ENCODE peak calls at places on chromosomes 4 and X, in six cellular contexts. X, Z, O, N, U and I are unnamed samples.

GRCh38 chrX:150361777-150362351 is 1.3 kb upstream of the MAMLD1 start:
- DNase-seq in X (no peak), U (no peak), Z (no peak), N (no peak), O (no peak), I (no peak)

GRCh38 chr4:52750819-52751348 is 341 bp downstream of the ERVMER34-1 start:
- DNase-seq in O (no peak), N (no peak), U (peak; percentile 16), Z (peak; percentile 1), X (no peak), I (no peak)

GRCh38 chr4:176660561-176660960 is 132.2 kb downstream of the VEGFC start:
- DNase-seq in N (no peak), O (no peak), X (no peak), U (no peak), Z (no peak), I (no peak)

GRCh38 chrX:109709129-109709631 is 23.9 kb downstream of the ACSL4 start:
- DNase-seq in U (peak; percentile 19), N (peak; percentile 82), Z (no peak), X (no peak), O (peak; percentile 60), I (no peak)

GRCh38 chrX:1453951-1454785 is 1.5 kb upstream of the ASMTL start:
- DNase-seq in U (peak; percentile 36), O (no peak), X (peak; percentile 68), Z (peak; percentile 70), N (peak; percentile 70), I (peak; percentile 69)

GRCh38 chrX:149495573-149496071 is 9.5 kb downstream of the IDS start:
- DNase-seq in X (no peak), U (peak; percentile 59), Z (no peak), O (no peak), N (peak; percentile 44), I (no peak)

GRCh38 chr4:113826431-113826830 is 64.9 kb upstream of the CAMK2D start:
- DNase-seq in N (no peak), Z (no peak), O (no peak), X (no peak), U (no peak), I (no peak)

GRCh38 chr4:19879330-19879729 is 372.4 kb upstream of the SLIT2 start:
- DNase-seq in X (no peak), N (no peak), U (no peak), O (no peak), Z (no peak), I (peak; percentile 11)

GRCh38 chr4:138104462-138104775 is 137.7 kb downstream of the SLC7A11 start:
- DNase-seq in N (no peak), Z (no peak), U (no peak), O (no peak), X (no peak), I (no peak)

GRCh38 chr4:134243742-134244713 is 42.4 kb upstream of the PABPC4L start:
- DNase-seq in U (no peak), N (no peak), O (no peak), Z (no peak), X (no peak), I (no peak)

GRCh38 chr4:7806080-7806630 is 133.5 kb downstream of the AFAP1 start:
- DNase-seq in X (no peak), N (peak; percentile 61), Z (no peak), U (no peak), O (no peak), I (no peak)

GRCh38 chrX:106484233-106484632 is 127.5 kb upstream of the RADX start:
- DNase-seq in U (no peak), X (no peak), Z (no peak), N (no peak), O (peak; percentile 64), I (no peak)

GRCh38 chr4:56272003-56272402 is 115.3 kb downstream of the AASDH start:
- DNase-seq in X (no peak), N (no peak), Z (no peak), U (no peak), O (no peak), I (no peak)

GRCh38 chr4:59060895-59061294 is 1950.7 kb upstream of the IGFBP7 start:
- DNase-seq in U (no peak), Z (no peak), X (no peak), N (no peak), O (no peak), I (no peak)

GRCh38 chrX:11967986-11968385 is 170.3 kb upstream of the FRMPD4 start:
- DNase-seq in U (no peak), X (no peak), O (no peak), N (no peak), Z (no peak), I (no peak)

GRCh38 chrX:133415276-133416105 is at the start of gene GPC4:
- DNase-seq in O (no peak), X (no peak), U (peak; percentile 57), Z (no peak), N (no peak), I (no peak)

GRCh38 chrX:39440734-39441305 is 639.6 kb downstream of the MID1IP1 start:
- DNase-seq in U (no peak), X (no peak), O (no peak), Z (no peak), N (no peak), I (no peak)

GRCh38 chr4:8362483-8362882 is 78.0 kb downstream of the ACOX3 start:
- DNase-seq in X (no peak), Z (no peak), O (no peak), U (no peak), N (no peak), I (no peak)

GRCh38 chr4:76546282-76547166 is 111.5 kb downstream of the SHROOM3 start:
- DNase-seq in Z (no peak), U (no peak), X (no peak), N (no peak), O (no peak), I (peak; percentile 13)

GRCh38 chrX:1207496-1208025 is 4.9 kb downstream of the CRLF2 start:
- DNase-seq in Z (no peak), U (no peak), N (no peak), X (no peak), O (no peak), I (no peak)

GRCh38 chrX:140524556-140524955 is 19.7 kb upstream of the SOX3 start:
- DNase-seq in X (no peak), N (no peak), U (no peak), O (no peak), Z (no peak), I (no peak)

GRCh38 chrX:40006025-40007017 is 91.4 kb downstream of the BCOR start:
- DNase-seq in Z (no peak), U (no peak), O (no peak), N (no peak), X (no peak), I (no peak)

GRCh38 chr4:91600301-91600700 is 703.5 kb upstream of the GRID2 start:
- DNase-seq in X (no peak), O (no peak), U (no peak), N (no peak), Z (no peak), I (no peak)

GRCh38 chrX:23826216-23826615 is 43.2 kb downstream of the SAT1 start:
- DNase-seq in X (no peak), U (no peak), N (peak; percentile 16), O (no peak), Z (no peak), I (no peak)

GRCh38 chr4:189049682-189050081 is 891.0 kb upstream of the FRG1 start:
- DNase-seq in X (no peak), O (no peak), Z (no peak), N (no peak), U (no peak), I (no peak)

GRCh38 chr4:189048119-189048518 is 892.6 kb upstream of the FRG1 start:
- DNase-seq in X (no peak), O (no peak), N (no peak), Z (no peak), U (no peak), I (no peak)

GRCh38 chr4:189046642-189047041 is 894.0 kb upstream of the FRG1 start:
- DNase-seq in X (no peak), N (no peak), Z (peak; percentile 80), O (no peak), U (no peak), I (peak; percentile 56)
- TF ChIP-seq YY1 in X (no peak), N (no peak), Z (peak; percentile 72), O (no peak), U (no peak), I (no peak)

GRCh38 chrX:100931218-100931924 is 2.7 kb upstream of the XKRX start:
- DNase-seq in N (no peak), U (no peak), Z (no peak), X (no peak), O (no peak), I (no peak)
- TF ChIP-seq ZNF274 in N (no peak), U (no peak), Z (no peak), X (no peak), O (no peak), I (no peak)

DNA sequence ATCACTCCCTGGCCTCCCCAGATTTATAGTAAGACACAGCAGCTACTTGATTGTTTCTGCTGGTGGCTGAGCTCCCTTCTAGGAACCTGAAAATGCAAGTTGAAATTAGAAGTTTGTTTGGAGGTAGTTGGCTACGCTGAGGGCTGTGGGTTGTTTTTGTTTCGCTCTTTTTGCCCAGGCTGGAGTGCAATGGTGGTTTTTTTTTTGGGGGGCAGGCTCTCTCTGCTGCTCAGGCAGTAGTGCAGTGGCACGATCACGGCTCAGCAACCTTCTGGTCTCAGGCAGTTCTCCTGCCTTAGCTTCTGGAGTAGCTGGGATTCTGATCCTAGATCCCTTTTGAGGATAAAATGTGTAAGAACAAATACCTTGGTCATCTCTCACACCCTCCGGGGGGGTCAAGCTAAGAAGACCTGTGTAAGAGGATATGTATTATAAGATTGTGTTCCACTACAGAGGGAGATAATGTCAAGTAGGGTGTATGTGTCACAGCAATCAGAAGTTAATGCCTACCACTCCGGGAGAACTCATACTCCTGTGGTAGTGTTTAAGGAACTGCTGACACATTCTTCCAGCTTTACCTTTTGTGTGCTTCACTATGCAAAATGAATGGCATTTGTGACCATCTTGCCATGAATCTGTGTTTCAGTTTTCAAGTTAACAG is 9.7 kb downstream of the JADE1 start:
- DNase-seq in Z (no peak), X (no peak), N (no peak), O (no peak), U (no peak), I (no peak)
- H3K4me3 ChIP-seq in Z (no peak overlapping the region), X (no peak overlapping the region), N (no peak overlapping the region), O (no peak overlapping the region), U (no peak overlapping the region), I (no peak overlapping the region)

DNA sequence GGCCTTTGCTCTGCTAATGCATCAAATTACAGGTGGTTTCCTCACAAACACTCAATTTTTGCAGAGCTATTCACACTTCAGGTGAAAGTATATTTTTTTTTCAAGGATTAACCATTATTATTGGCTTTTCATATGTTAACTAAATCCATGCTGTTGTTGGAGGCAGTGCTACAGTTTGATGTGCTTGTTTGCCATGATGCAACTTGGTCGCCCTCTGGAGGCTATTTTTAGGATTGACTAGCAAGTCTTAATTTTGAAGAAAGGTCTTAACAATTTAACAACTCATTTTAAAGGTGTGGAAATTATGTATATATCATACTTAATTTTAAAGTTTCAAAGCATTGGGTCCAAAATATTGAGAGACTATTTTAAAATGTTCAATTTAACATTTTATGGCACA is 168.8 kb upstream of the FAM47A start:
- DNase-seq in O (no peak), N (peak; percentile 6), X (peak; percentile 11), U (peak; percentile 0), Z (peak; percentile 3), I (peak; percentile 59)
- TF ChIP-seq YY1 in O (no peak), N (no peak), X (no peak), U (no peak), Z (no peak), I (no peak)

DNA sequence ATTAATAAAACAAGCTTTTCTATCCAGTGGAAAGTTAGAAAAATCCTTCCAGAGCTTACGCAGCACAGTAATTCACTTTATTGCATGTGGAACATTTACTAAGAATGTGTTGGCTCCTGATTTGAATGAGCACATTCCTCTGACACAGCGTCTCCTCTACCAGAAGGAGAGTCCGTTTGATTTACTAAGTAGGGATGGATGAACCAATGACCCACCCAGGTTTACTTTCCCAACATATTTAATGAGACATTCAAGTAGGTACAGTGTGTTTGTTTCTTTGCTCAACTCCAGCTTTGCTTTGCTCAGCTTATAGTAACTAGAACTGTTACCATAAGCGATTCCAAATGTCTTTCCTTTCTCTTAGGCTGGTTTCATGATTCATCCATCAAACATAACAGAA is 161.7 kb downstream of the SMARCA1 start:
- DNase-seq in O (no peak), U (no peak), X (no peak), Z (no peak), N (no peak), I (no peak)
- TF ChIP-seq ZNF274 in O (no peak), U (no peak), X (no peak), Z (no peak), N (no peak), I (no peak)